ENCODE peak calls at places on chromosomes 4 and X, in nine cellular contexts. One of them, this sample, is unnamed.

GRCh38 chr4:55884093-55884850 is 30.8 kb downstream of the EXOC1 start:
- DNase-seq in NB4: no peak
- DNase-seq in Peyer's patch: no peak
- DNase-seq in fibroblast of pulmonary artery: no peak
- DNase-seq in kidney: no peak
- DNase-seq in GM23338: no peak
- DNase-seq in brain microvascular endothelial cell: no peak
- DNase-seq in nephron progenitor cell: no peak
- DNase-seq in lower leg skin: no peak
- DNase-seq in this sample: no peak

GRCh38 chrX:39973810-39974209 is 123.9 kb downstream of the BCOR start:
- DNase-seq in NB4: no peak
- DNase-seq in Peyer's patch: no peak
- DNase-seq in fibroblast of pulmonary artery: no peak
- DNase-seq in kidney: no peak
- DNase-seq in GM23338: no peak
- DNase-seq in brain microvascular endothelial cell: no peak
- DNase-seq in nephron progenitor cell: no peak
- DNase-seq in lower leg skin: no peak
- DNase-seq in this sample: no peak

GRCh38 chr4:170214731-170215130 is 125.0 kb upstream of the AADAT start:
- DNase-seq in NB4: no peak
- DNase-seq in Peyer's patch: no peak
- DNase-seq in fibroblast of pulmonary artery: no peak
- DNase-seq in kidney: no peak
- DNase-seq in GM23338: no peak
- DNase-seq in brain microvascular endothelial cell: no peak
- DNase-seq in nephron progenitor cell: no peak
- DNase-seq in lower leg skin: no peak
- DNase-seq in this sample: no peak

GRCh38 chr4:8728536-8729407 is 136.2 kb downstream of the CPZ start:
- DNase-seq in NB4: no peak
- DNase-seq in Peyer's patch: peak
- DNase-seq in fibroblast of pulmonary artery: no peak
- DNase-seq in kidney: peak
- DNase-seq in GM23338: no peak
- DNase-seq in brain microvascular endothelial cell: no peak
- DNase-seq in nephron progenitor cell: no peak
- DNase-seq in lower leg skin: peak
- DNase-seq in this sample: no peak

GRCh38 chrX:118251251-118251650 is 94.7 kb upstream of the WDR44 start:
- DNase-seq in NB4: no peak
- DNase-seq in Peyer's patch: no peak
- DNase-seq in fibroblast of pulmonary artery: no peak
- DNase-seq in kidney: no peak
- DNase-seq in GM23338: no peak
- DNase-seq in brain microvascular endothelial cell: peak
- DNase-seq in nephron progenitor cell: no peak
- DNase-seq in lower leg skin: no peak
- DNase-seq in this sample: no peak

GRCh38 chr4:105472871-105473339 is 957 bp downstream of the PPA2 start:
- DNase-seq in NB4: no peak
- DNase-seq in Peyer's patch: no peak
- DNase-seq in fibroblast of pulmonary artery: no peak
- DNase-seq in kidney: no peak
- DNase-seq in GM23338: no peak
- DNase-seq in brain microvascular endothelial cell: no peak
- DNase-seq in nephron progenitor cell: no peak
- DNase-seq in lower leg skin: no peak
- DNase-seq in this sample: no peak

GRCh38 chr4:89915937-89916336 is 21.3 kb downstream of the MMRN1 start:
- DNase-seq in NB4: no peak
- DNase-seq in Peyer's patch: no peak
- DNase-seq in fibroblast of pulmonary artery: no peak
- DNase-seq in kidney: no peak
- DNase-seq in GM23338: no peak
- DNase-seq in brain microvascular endothelial cell: no peak
- DNase-seq in nephron progenitor cell: no peak
- DNase-seq in lower leg skin: no peak
- DNase-seq in this sample: no peak

GRCh38 chrX:135572436-135572835 is 52.0 kb downstream of the INTS6L start:
- DNase-seq in NB4: no peak
- DNase-seq in Peyer's patch: no peak
- DNase-seq in fibroblast of pulmonary artery: peak
- DNase-seq in kidney: no peak
- DNase-seq in GM23338: no peak
- DNase-seq in brain microvascular endothelial cell: no peak
- DNase-seq in nephron progenitor cell: no peak
- DNase-seq in lower leg skin: no peak
- DNase-seq in this sample: no peak

GRCh38 chr4:93776386-93777080 is 52.0 kb upstream of the ATOH1 start:
- DNase-seq in NB4: no peak
- DNase-seq in Peyer's patch: no peak
- DNase-seq in fibroblast of pulmonary artery: peak
- DNase-seq in kidney: no peak
- DNase-seq in GM23338: no peak
- DNase-seq in brain microvascular endothelial cell: peak
- DNase-seq in nephron progenitor cell: no peak
- DNase-seq in lower leg skin: no peak
- DNase-seq in this sample: no peak

DNA sequence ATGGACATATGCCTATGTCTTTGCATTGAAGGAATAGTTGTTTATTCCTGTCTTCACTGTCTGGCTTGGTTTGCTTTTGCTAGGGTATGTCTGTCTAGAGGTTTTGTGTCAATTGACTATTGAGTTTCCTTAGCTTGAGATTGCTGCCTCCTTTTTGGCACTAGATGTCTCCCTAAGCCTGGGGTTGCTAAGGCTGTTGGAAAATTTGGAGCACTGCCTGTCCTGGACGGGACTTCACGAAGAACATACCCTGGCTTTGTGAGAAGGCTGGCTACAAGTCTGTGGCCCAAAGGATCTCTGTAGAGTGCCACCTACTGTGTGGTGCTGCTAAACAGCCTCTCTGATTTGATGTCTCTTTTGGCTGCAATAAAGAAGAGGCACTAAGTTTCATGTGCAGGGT is 183.8 kb upstream of the NUDT10 start:
- DNase-seq in NB4: peak
- DNase-seq in Peyer's patch: no peak
- DNase-seq in fibroblast of pulmonary artery: peak
- DNase-seq in kidney: no peak
- DNase-seq in GM23338: peak
- DNase-seq in brain microvascular endothelial cell: no peak
- DNase-seq in nephron progenitor cell: no peak
- DNase-seq in lower leg skin: no peak
- DNase-seq in this sample: no peak
- TF ChIP-seq CTCF in NB4: no peak
- TF ChIP-seq CTCF in Peyer's patch: no peak
- TF ChIP-seq CTCF in fibroblast of pulmonary artery: no peak
- TF ChIP-seq CTCF in kidney: no peak
- TF ChIP-seq CTCF in GM23338: peak
- TF ChIP-seq CTCF in brain microvascular endothelial cell: no peak
- TF ChIP-seq CTCF in nephron progenitor cell: peak
- TF ChIP-seq CTCF in lower leg skin: no peak
- TF ChIP-seq CTCF in this sample: peak

GRCh38 chr4:98508825-98509539 is 149.4 kb downstream of the TSPAN5 start:
- DNase-seq in NB4: no peak
- DNase-seq in Peyer's patch: no peak
- DNase-seq in fibroblast of pulmonary artery: no peak
- DNase-seq in kidney: no peak
- DNase-seq in GM23338: no peak
- DNase-seq in brain microvascular endothelial cell: peak
- DNase-seq in nephron progenitor cell: no peak
- DNase-seq in lower leg skin: no peak
- DNase-seq in this sample: no peak

GRCh38 chr4:98508248-98508647 is 150.2 kb downstream of the TSPAN5 start:
- DNase-seq in NB4: no peak
- DNase-seq in Peyer's patch: no peak
- DNase-seq in fibroblast of pulmonary artery: no peak
- DNase-seq in kidney: no peak
- DNase-seq in GM23338: no peak
- DNase-seq in brain microvascular endothelial cell: no peak
- DNase-seq in nephron progenitor cell: no peak
- DNase-seq in lower leg skin: no peak
- DNase-seq in this sample: no peak

GRCh38 chr4:98505991-98506390 is 152.4 kb downstream of the TSPAN5 start:
- DNase-seq in NB4: no peak
- DNase-seq in Peyer's patch: no peak
- DNase-seq in fibroblast of pulmonary artery: no peak
- DNase-seq in kidney: no peak
- DNase-seq in GM23338: no peak
- DNase-seq in brain microvascular endothelial cell: no peak
- DNase-seq in nephron progenitor cell: no peak
- DNase-seq in lower leg skin: no peak
- DNase-seq in this sample: no peak

GRCh38 chr4:98507299-98507698 is 151.1 kb downstream of the TSPAN5 start:
- DNase-seq in NB4: no peak
- DNase-seq in Peyer's patch: no peak
- DNase-seq in fibroblast of pulmonary artery: no peak
- DNase-seq in kidney: no peak
- DNase-seq in GM23338: no peak
- DNase-seq in brain microvascular endothelial cell: no peak
- DNase-seq in nephron progenitor cell: no peak
- DNase-seq in lower leg skin: no peak
- DNase-seq in this sample: no peak

DNA sequence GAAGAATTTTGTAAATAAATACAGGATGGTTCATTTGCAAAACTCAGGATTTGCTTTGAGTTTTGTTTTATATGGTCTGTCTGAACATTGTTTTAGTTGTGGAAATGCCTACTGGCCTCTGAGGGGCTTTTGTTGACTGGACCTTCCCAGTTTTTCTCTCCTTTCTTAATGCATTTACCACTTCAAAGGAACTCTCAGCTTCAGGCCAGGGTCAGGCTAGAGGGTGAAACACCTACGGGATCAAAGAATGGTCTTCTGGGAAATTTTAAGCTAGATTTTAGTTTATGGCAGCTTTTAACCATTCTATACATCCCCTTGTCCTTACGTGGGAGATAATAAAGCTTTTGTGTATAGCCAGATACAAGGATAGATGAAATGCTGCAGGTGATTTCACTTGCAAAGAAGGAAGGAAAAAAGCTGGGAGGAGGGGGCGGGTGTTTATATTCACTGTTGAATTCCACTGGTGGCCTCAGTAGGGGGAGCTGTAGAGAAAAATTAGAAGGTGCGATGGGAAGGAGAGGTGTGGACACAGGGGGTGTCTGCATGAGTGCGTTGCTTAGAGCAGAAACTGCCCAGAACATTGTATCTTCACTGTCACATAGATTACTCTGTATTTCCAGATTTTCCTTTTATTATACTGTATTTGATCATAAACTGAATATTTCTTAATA is 151.8 kb downstream of the TSPAN5 start:
- DNase-seq in NB4: peak
- DNase-seq in Peyer's patch: no peak
- DNase-seq in fibroblast of pulmonary artery: no peak
- DNase-seq in kidney: no peak
- DNase-seq in GM23338: peak
- DNase-seq in brain microvascular endothelial cell: no peak
- DNase-seq in nephron progenitor cell: no peak
- DNase-seq in lower leg skin: peak
- DNase-seq in this sample: no peak
- TF ChIP-seq CTCF in NB4: peak
- TF ChIP-seq CTCF in Peyer's patch: no peak
- TF ChIP-seq CTCF in fibroblast of pulmonary artery: peak
- TF ChIP-seq CTCF in kidney: no peak
- TF ChIP-seq CTCF in GM23338: peak
- TF ChIP-seq CTCF in brain microvascular endothelial cell: peak
- TF ChIP-seq CTCF in nephron progenitor cell: peak
- TF ChIP-seq CTCF in lower leg skin: no peak
- TF ChIP-seq CTCF in this sample: peak

GRCh38 chr4:148069086-148070010 is 337.5 kb downstream of the ARHGAP10 start:
- DNase-seq in NB4: no peak
- DNase-seq in Peyer's patch: no peak
- DNase-seq in fibroblast of pulmonary artery: no peak
- DNase-seq in kidney: no peak
- DNase-seq in GM23338: no peak
- DNase-seq in brain microvascular endothelial cell: no peak
- DNase-seq in nephron progenitor cell: no peak
- DNase-seq in lower leg skin: peak
- DNase-seq in this sample: no peak

GRCh38 chr4:148065069-148065468 is 333.2 kb downstream of the ARHGAP10 start:
- DNase-seq in NB4: no peak
- DNase-seq in Peyer's patch: no peak
- DNase-seq in fibroblast of pulmonary artery: peak
- DNase-seq in kidney: no peak
- DNase-seq in GM23338: no peak
- DNase-seq in brain microvascular endothelial cell: peak
- DNase-seq in nephron progenitor cell: no peak
- DNase-seq in lower leg skin: peak
- DNase-seq in this sample: no peak

GRCh38 chr4:148064451-148064850 is 332.6 kb downstream of the ARHGAP10 start:
- DNase-seq in NB4: no peak
- DNase-seq in Peyer's patch: no peak
- DNase-seq in fibroblast of pulmonary artery: no peak
- DNase-seq in kidney: no peak
- DNase-seq in GM23338: no peak
- DNase-seq in brain microvascular endothelial cell: no peak
- DNase-seq in nephron progenitor cell: no peak
- DNase-seq in lower leg skin: no peak
- DNase-seq in this sample: no peak

GRCh38 chr4:148068065-148068911 is 336.4 kb downstream of the ARHGAP10 start:
- DNase-seq in NB4: no peak
- DNase-seq in Peyer's patch: no peak
- DNase-seq in fibroblast of pulmonary artery: no peak
- DNase-seq in kidney: no peak
- DNase-seq in GM23338: peak
- DNase-seq in brain microvascular endothelial cell: no peak
- DNase-seq in nephron progenitor cell: no peak
- DNase-seq in lower leg skin: peak
- DNase-seq in this sample: no peak

GRCh38 chr4:148067307-148067916 is 335.5 kb downstream of the ARHGAP10 start:
- DNase-seq in NB4: no peak
- DNase-seq in Peyer's patch: no peak
- DNase-seq in fibroblast of pulmonary artery: no peak
- DNase-seq in kidney: no peak
- DNase-seq in GM23338: no peak
- DNase-seq in brain microvascular endothelial cell: no peak
- DNase-seq in nephron progenitor cell: no peak
- DNase-seq in lower leg skin: peak
- DNase-seq in this sample: no peak
- TF ChIP-seq CTCF in NB4: no peak
- TF ChIP-seq CTCF in Peyer's patch: no peak
- TF ChIP-seq CTCF in fibroblast of pulmonary artery: no peak
- TF ChIP-seq CTCF in kidney: no peak
- TF ChIP-seq CTCF in GM23338: peak
- TF ChIP-seq CTCF in brain microvascular endothelial cell: peak
- TF ChIP-seq CTCF in nephron progenitor cell: no peak
- TF ChIP-seq CTCF in lower leg skin: no peak
- TF ChIP-seq CTCF in this sample: no peak

DNA sequence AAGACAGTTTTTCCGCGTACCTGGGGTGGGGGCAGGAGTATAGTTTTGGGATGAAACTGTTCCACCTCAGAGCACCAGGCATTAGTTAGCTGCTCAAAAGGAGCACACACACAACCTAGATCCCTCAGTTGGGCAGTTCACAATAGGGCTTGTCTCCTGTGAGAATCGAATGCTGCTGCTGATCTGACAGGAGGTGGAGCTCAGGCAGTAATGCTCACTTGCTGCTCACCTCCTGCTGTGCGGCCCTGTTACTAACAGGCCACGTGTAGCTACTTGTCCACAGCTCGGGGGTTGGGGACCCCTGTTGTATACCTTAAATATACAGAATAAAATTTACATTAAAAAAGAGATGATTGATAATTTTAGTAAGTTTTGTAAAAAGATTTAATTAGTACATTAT is 191.5 kb downstream of the SLC7A11 start:
- DNase-seq in NB4: no peak
- DNase-seq in Peyer's patch: no peak
- DNase-seq in fibroblast of pulmonary artery: no peak
- DNase-seq in kidney: no peak
- DNase-seq in GM23338: peak
- DNase-seq in brain microvascular endothelial cell: peak
- DNase-seq in nephron progenitor cell: no peak
- DNase-seq in lower leg skin: no peak
- DNase-seq in this sample: no peak
- TF ChIP-seq CTCF in NB4: no peak
- TF ChIP-seq CTCF in Peyer's patch: no peak
- TF ChIP-seq CTCF in fibroblast of pulmonary artery: no peak
- TF ChIP-seq CTCF in kidney: no peak
- TF ChIP-seq CTCF in GM23338: peak
- TF ChIP-seq CTCF in brain microvascular endothelial cell: no peak
- TF ChIP-seq CTCF in nephron progenitor cell: no peak
- TF ChIP-seq CTCF in lower leg skin: no peak
- TF ChIP-seq CTCF in this sample: no peak

This sample was measured in progenitor cell of endocrine pancreas.